ENCODE peak calls at places on chromosomes 3 and 15, in five cellular contexts. R is heart left ventricle; Z is epithelial cell of esophagus; U is stimulated activated CD8-positive, alpha-beta memory T cell treated with anti-CD3 and anti-CD28 coated beads, Interleukin-15, amount 100 ng/mL, for 4 hours; X is K562. E is an unnamed sample.

GRCh38 chr3:170469151-170470062 is 50.7 kb downstream of the CLDN11 start:
- DNase-seq in R (no peak), Z (peak; percentile 15), X (no peak), U (no peak), E (no peak)

GRCh38 chr3:151445283-151446001 is 15.4 kb downstream of the IGSF10 start:
- DNase-seq in R (no peak), Z (peak; percentile 72), X (no peak), U (no peak), E (no peak)

GRCh38 chr3:23671901-23672589 is 133.7 kb upstream of the UBE2E1 start:
- DNase-seq in R (peak; percentile 34), U (no peak), X (no peak), Z (peak; percentile 53), E (no peak)

GRCh38 chr3:99948467-99949089 is 130.9 kb downstream of the CMSS1 start:
- DNase-seq in X (no peak), U (no peak), R (no peak), Z (no peak), E (no peak)

GRCh38 chr15:75171408-75171807 is 30.3 kb upstream of the C15orf39 start:
- DNase-seq in Z (peak; percentile 49), R (no peak), U (no peak), X (no peak), E (no peak)

GRCh38 chr3:9785602-9786001 is 6.7 kb downstream of the TADA3 start:
- DNase-seq in R (no peak), X (peak; percentile 67), U (no peak), Z (no peak), E (no peak)

GRCh38 chr3:15113884-15114283 is 14.9 kb upstream of the RBSN start:
- DNase-seq in X (no peak), Z (no peak), U (no peak), R (no peak), E (no peak)

GRCh38 chr3:58683001-58683845 is 16.6 kb upstream of the FAM3D start:
- DNase-seq in U (no peak), Z (peak; percentile 5), X (no peak), R (no peak), E (no peak)

GRCh38 chr3:63625161-63625560 is 27.3 kb upstream of the SNTN start:
- DNase-seq in X (no peak), R (no peak), Z (peak; percentile 89), U (no peak), E (no peak)

GRCh38 chr3:197466586-197467399 is 89.0 kb downstream of the BDH1 start:
- DNase-seq in U (no peak), Z (peak; percentile 59), R (no peak), X (no peak), E (no peak)

GRCh38 chr3:13705702-13706280 is 156.9 kb downstream of the FBLN2 start:
- DNase-seq in X (no peak), R (no peak), U (no peak), Z (no peak), E (no peak)

GRCh38 chr15:73781038-73781925 is 28.1 kb upstream of the INSYN1 start:
- DNase-seq in R (no peak), Z (peak; percentile 52), X (peak; percentile 73), U (no peak), E (no peak)

GRCh38 chr3:134600685-134601502 is 49.9 kb downstream of the KY start:
- DNase-seq in X (peak; percentile 69), U (peak; percentile 12), R (peak; percentile 54), Z (peak; percentile 66), E (no peak)

GRCh38 chr3:102531686-102532085 is 96.9 kb downstream of the ZPLD1 start:
- DNase-seq in R (no peak), Z (peak; percentile 50), X (no peak), U (no peak), E (no peak)

E was measured in esophagus squamous epithelium.